ENCODE peak calls at places on chromosomes 7 and 10, in five cellular contexts. A is GM12865, C is endodermal cell, V is suprapubic skin, P is lower leg skin. I is an unnamed sample.

GRCh38 chr7:20430664-20431063 is 100.0 kb downstream of the ITGB8 start:
- DNase-seq in A (no peak), C (no peak), V (no peak), P (no peak), I (no peak)

GRCh38 chr7:36161996-36162395 is 8.9 kb downstream of the EEPD1 start:
- DNase-seq in A (no peak), C (peak), V (no peak), P (no peak), I (no peak)

GRCh38 chr7:159105066-159105780 is 39.4 kb downstream of the VIPR2 start:
- DNase-seq in A (no peak), C (no peak), V (peak), P (no peak), I (no peak)

GRCh38 chr10:50398823-50399222 is 147.5 kb upstream of the ASAH2 start:
- DNase-seq in A (no peak), C (no peak), V (no peak), P (no peak), I (no peak)

GRCh38 chr10:1117651-1118050 is 61.5 kb downstream of the WDR37 start:
- DNase-seq in A (no peak), C (peak), V (no peak), P (peak), I (no peak)

GRCh38 chr10:125222515-125222914 is 62.2 kb upstream of the CTBP2 start:
- DNase-seq in A (no peak), C (peak), V (no peak), P (peak), I (no peak)

GRCh38 chr10:22097696-22098095 is 94.2 kb upstream of the DNAJC1 start:
- DNase-seq in A (no peak), C (no peak), V (no peak), P (no peak), I (no peak)

GRCh38 chr10:124087672-124088634 is 5.4 kb downstream of the CHST15 start:
- DNase-seq in A (no peak), C (no peak), V (no peak), P (no peak), I (no peak)

GRCh38 chr7:159144756-159145543 is at the start of gene VIPR2:
- DNase-seq in A (no peak), C (peak), V (no peak), P (peak), I (no peak)

GRCh38 chr10:4127518-4128315 is 342.7 kb upstream of the KLF6 start:
- DNase-seq in A (peak), C (no peak), V (no peak), P (no peak), I (no peak)

GRCh38 chr10:43942096-43942885 is 293.6 kb upstream of the ZNF32 start:
- DNase-seq in A (no peak), C (peak), V (peak), P (peak), I (peak)

GRCh38 chr7:50119815-50120637 is 27.0 kb upstream of the ZPBP start:
- DNase-seq in A (peak), C (peak), V (no peak), P (no peak), I (no peak)

GRCh38 chr7:105838273-105839141 is 37.9 kb downstream of the ATXN7L1 start:
- DNase-seq in A (no peak), C (no peak), V (no peak), P (no peak), I (no peak)

GRCh38 chr10:92114201-92114600 is 176.7 kb downstream of the CPEB3 start:
- DNase-seq in A (no peak), C (no peak), V (no peak), P (no peak), I (no peak)

GRCh38 chr7:79410345-79410744 is 43.1 kb downstream of the MAGI2 start:
- DNase-seq in A (no peak), C (no peak), V (no peak), P (no peak), I (no peak)

GRCh38 chr10:84541289-84541637 is 212.9 kb downstream of the CCSER2 start:
- DNase-seq in A (peak), C (peak), V (no peak), P (no peak), I (no peak)

GRCh38 chr10:90504172-90504571 is 353.7 kb downstream of the HTR7 start:
- DNase-seq in A (no peak), C (no peak), V (no peak), P (no peak), I (no peak)

GRCh38 chr10:77247076-77247561 is 390.5 kb downstream of the KCNMA1 start:
- DNase-seq in A (no peak), C (peak), V (no peak), P (no peak), I (no peak)

GRCh38 chr10:80187465-80188409 is 17.6 kb downstream of the ANXA11 start:
- DNase-seq in A (peak), C (no peak), V (no peak), P (no peak), I (no peak)

GRCh38 chr7:155965010-155965409 is 152.7 kb upstream of the SHH start:
- DNase-seq in A (peak), C (peak), V (no peak), P (peak), I (no peak)

GRCh38 chr10:59561397-59562121 is 148.1 kb downstream of the SLC16A9 start:
- DNase-seq in A (no peak), C (no peak), V (no peak), P (no peak), I (no peak)

GRCh38 chr7:158056761-158057160 is 530.9 kb downstream of the PTPRN2 start:
- DNase-seq in A (no peak), C (no peak), V (peak), P (peak), I (no peak)

GRCh38 chr10:89553064-89553734 is 17.8 kb upstream of the SLC16A12 start:
- DNase-seq in A (no peak), C (no peak), V (no peak), P (no peak), I (no peak)

GRCh38 chr7:83629117-83629880 is 19.6 kb downstream of the SEMA3E start:
- DNase-seq in A (no peak), C (peak), V (no peak), P (no peak), I (no peak)

GRCh38 chr7:143463556-143463955 is 14.1 kb upstream of the TAS2R41 start:
- DNase-seq in A (no peak), C (no peak), V (no peak), P (no peak), I (no peak)

GRCh38 chr10:128018704-128019103 is 107.5 kb downstream of the MKI67 start:
- DNase-seq in A (no peak), C (no peak), V (no peak), P (no peak), I (no peak)

GRCh38 chr10:62374862-62375710 is 917 bp downstream of the ZNF365 start:
- DNase-seq in A (peak), C (no peak), V (no peak), P (no peak), I (no peak)

GRCh38 chr10:29412452-29413004 is 123.7 kb downstream of the LYZL1 start:
- DNase-seq in A (no peak), C (no peak), V (no peak), P (no peak), I (no peak)

GRCh38 chr7:132255084-132255483 is 321.2 kb downstream of the PLXNA4 start:
- DNase-seq in A (no peak), C (no peak), V (no peak), P (no peak), I (no peak)

DNA sequence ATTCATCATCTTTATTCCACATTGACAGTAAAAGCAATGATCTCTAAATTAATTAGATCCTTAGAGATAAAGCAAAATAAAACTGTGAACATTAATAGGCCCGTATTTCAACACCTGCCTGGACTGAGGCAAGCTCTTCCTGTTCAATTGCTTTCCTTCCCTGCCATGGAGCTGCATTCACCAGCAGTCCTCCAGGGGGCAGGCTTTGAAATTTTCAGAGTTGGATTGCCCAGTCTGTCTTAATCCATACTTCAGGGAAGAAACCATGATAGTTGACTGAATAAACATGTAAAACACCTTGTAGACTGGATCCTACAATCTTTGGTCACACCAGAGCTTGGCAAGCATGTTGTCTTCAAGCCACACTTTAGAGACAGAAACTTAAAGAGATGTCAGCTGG is 936.6 kb downstream of the NRG3 start:
- DNase-seq in A (peak), C (peak), V (no peak), P (no peak), I (no peak)
- TF ChIP-seq CTCF in A (peak), C (peak), V (no peak), P (no peak), I (peak)

GRCh38 chr10:24513155-24513554 is 210.5 kb downstream of the ARHGAP21 start:
- DNase-seq in A (peak), C (peak), V (no peak), P (no peak), I (no peak)
- TF ChIP-seq CTCF in A (peak), C (peak), V (no peak), P (no peak), I (peak)

DNA sequence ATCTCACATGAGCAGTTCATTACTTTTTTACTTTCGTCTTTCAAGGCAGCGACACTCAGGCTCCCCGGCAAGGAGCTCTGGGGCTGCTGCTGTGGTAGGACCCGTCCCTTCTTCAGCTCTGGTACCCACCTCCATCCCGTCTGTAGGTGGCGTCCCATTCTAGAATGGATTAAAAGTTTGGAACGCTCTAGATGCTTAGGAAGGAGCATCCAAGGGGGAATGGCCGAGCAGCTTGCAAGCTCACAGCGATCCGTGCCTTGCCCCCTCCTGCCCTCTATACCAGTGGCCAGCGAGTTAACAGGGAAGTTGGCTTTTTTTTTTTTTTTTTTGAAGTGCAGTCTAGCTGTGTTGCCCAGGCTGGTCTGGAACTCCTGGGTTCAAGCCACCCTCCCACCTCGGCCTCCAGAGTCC is 22.8 kb upstream of the TTYH3 start:
- DNase-seq in A (peak), C (peak), V (no peak), P (no peak), I (no peak)
- TF ChIP-seq CTCF in A (peak), C (peak), V (no peak), P (no peak), I (peak)

GRCh38 chr10:99859585-99859984 is 77.1 kb downstream of the ABCC2 start:
- DNase-seq in A (peak), C (peak), V (no peak), P (no peak), I (no peak)
- TF ChIP-seq CTCF in A (peak), C (peak), V (no peak), P (no peak), I (peak)

GRCh38 chr7:34086064-34086463 is 180.7 kb downstream of the BMPER start:
- DNase-seq in A (no peak), C (no peak), V (no peak), P (no peak), I (no peak)

GRCh38 chr7:34090796-34091195 is 185.5 kb downstream of the BMPER start:
- DNase-seq in A (no peak), C (no peak), V (no peak), P (no peak), I (no peak)

GRCh38 chr7:34091330-34091917 is 186.1 kb downstream of the BMPER start:
- DNase-seq in A (peak), C (peak), V (no peak), P (no peak), I (no peak)

GRCh38 chr7:34084651-34085050 is 179.3 kb downstream of the BMPER start:
- DNase-seq in A (no peak), C (no peak), V (no peak), P (no peak), I (no peak)

DNA sequence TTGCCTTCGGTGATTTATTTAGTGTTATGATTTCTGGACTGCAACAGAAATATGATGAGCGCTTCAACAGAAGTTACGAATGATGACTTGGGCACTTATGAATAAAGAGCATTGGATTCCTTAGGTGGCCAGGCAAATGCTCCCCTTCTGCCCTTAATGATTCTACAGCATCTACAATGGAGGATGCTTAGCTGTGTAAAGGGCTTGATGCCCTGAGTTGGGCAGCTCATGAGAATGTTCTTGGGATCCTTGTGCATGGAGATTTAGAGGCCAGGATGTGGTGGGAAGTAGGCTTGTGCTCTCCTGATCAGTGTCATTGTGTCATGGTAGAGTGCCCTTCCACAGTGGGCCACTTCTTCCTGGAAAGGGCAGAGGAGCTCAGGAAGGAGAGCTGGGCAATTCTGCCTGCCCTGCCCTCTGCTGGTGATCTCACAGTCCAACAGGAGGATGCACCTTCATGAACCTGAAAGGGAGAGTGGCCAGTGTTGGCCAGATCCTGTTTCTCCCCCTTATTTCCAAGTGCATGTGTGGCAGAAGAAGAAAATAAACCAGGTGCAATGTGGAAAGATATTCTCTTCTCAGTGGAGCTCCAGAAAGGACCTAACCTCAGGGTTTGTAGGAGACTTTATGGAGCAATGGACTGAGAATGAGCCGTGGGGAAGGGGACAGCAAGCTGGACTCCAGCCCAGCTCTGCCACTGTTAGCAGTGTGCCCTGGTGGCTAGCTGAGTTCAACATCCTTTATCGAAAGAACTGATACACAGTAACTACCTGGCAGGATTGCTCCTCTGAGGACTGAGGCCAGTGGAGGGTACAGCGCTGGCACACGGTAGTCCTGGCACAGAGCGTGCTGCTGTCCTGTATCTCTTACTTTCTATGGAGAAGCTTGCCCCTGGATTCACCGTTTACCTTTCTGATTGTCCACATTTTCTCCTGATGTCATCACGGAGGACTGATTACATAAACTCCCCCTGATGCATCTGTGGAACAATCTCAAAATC is 182.9 kb downstream of the BMPER start:
- DNase-seq in A (peak), C (peak), V (no peak), P (no peak), I (no peak)
- TF ChIP-seq CTCF in A (peak), C (peak), V (no peak), P (no peak), I (peak)

DNA sequence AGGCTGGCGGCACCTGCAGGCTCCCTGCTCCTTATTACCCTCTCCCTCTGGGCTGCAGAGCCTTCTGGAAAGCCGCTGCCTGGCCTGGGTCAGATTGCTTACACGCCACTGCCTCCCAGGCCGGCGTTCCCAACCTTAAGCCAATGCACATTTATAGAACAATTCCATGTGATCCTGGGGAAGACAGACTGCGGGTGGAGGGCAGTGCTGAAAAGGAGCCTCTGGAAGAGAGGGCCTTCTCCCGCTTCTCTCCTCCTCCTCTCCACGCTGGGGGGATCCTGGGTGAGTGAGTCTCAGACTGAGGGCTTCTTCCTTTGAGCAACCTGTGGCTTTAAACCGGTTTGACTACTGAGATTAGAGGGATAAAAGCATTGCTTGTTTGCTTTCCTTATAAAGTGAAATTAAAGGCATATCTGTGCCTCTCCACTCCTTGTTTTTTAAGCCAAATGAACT is 5.5 kb downstream of the TACC2 start:
- DNase-seq in A (no peak), C (peak), V (no peak), P (peak), I (no peak)
- TF ChIP-seq CTCF in A (no peak), C (no peak), V (no peak), P (no peak), I (no peak)

GRCh38 chr7:71785216-71785615 is 626.9 kb downstream of the CALN1 start:
- DNase-seq in A (no peak), C (no peak), V (no peak), P (no peak), I (no peak)

GRCh38 chr7:71787513-71787912 is 624.6 kb downstream of the CALN1 start:
- DNase-seq in A (no peak), C (no peak), V (no peak), P (no peak), I (no peak)

GRCh38 chr7:71784180-71784579 is 628.0 kb downstream of the CALN1 start:
- DNase-seq in A (no peak), C (no peak), V (no peak), P (no peak), I (no peak)

GRCh38 chr7:71783779-71784178 is 628.4 kb downstream of the CALN1 start:
- DNase-seq in A (no peak), C (no peak), V (no peak), P (no peak), I (no peak)

DNA sequence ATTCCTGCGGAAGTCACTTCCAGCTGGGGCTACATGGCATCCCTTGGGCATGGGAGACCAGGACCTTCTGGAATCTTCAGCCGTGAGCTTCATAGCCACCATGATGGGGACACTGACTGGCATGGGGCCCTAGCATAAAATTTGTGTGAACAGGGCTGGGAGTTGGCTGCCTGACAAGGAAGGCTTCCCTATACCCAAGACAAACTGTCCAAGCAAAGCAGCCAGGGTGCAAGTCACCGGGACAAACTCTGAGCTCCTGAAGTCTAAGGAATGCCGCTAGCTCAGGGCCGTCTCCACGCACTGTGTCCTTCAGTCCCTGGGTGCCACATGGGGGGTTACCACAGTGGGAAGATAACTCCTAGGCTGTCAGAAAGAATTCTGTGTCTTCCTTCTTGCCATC is 627.4 kb downstream of the CALN1 start:
- DNase-seq in A (no peak), C (no peak), V (no peak), P (no peak), I (no peak)
- TF ChIP-seq CTCF in A (no peak), C (no peak), V (no peak), P (no peak), I (no peak)

DNA sequence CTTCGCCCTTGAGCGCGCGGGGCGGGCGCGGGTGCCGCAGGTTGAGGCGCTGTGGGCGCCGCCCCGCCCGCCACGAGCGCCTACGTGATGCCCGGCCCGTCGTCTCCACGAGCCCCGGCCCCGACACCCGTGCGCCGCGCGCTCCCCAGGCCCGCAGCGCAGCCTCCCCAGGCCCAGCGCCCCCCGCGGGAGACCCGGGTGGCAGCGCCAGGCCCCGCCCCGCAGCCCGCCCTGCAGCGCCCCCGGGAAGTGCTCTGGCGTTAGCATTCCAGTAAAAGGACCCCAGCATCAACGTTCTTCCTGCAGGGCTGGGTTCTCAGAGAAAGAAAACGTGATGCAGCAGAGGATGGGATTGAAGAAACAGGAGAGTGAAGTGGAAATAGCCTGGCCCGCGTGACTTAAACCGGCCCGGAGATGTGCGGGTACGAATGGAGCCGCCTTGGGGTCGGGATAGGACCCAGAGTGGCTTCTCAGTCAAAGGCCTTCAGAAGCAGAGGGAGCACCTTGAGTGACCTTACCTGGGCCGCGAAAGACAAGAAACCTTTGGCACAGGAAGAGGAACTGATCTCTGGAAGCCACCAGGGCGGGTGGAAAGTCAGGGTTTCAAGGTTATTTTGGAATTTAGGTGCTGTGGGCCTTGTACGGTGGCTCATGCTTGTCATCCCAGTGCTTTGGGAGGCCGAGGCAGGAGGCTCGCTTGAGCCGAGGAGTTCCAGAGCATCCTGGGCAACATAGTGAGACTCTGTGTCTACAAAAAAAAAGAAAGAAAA is 1.8 kb downstream of the PFKP start:
- DNase-seq in A (peak), C (peak), V (no peak), P (no peak), I (no peak)
- TF ChIP-seq CTCF in A (peak), C (no peak), V (no peak), P (no peak), I (no peak)

GRCh38 chr10:99682752-99683151 is 23.4 kb downstream of the ENTPD7 start:
- DNase-seq in A (peak), C (no peak), V (no peak), P (no peak), I (no peak)
- TF ChIP-seq CTCF in A (peak), C (peak), V (no peak), P (no peak), I (peak)

GRCh38 chr10:71302874-71303568 is 16.0 kb upstream of the SLC29A3 start:
- DNase-seq in A (peak), C (no peak), V (no peak), P (no peak), I (no peak)
- TF ChIP-seq CTCF in A (peak), C (peak), V (no peak), P (no peak), I (peak)

I was measured in type B pancreatic cell.